ENCODE peak calls at places on chromosome X, in seven cellular contexts. N is RWPE1; E is activated naive CD8-positive, alpha-beta T cell treated with anti-CD3 and anti-CD28 coated beads, Interleukin-2, amount 50 U/mL, for 24 hours; C is T-helper 9 cell; U is RPMI8226; B is Caco-2; Q is AG04450. Y is an unnamed sample.

GRCh38 chrX:102339312-102340298 is 92.6 kb downstream of the NXF2 start:
- DNase-seq in Q (no peak), N (no peak), E (peak; percentile 1), B (no peak), U (peak; percentile 5), C (no peak), Y (no peak)

GRCh38 chrX:119757979-119758681 is at the start of gene SOWAHD:
- DNase-seq in U (no peak), N (peak; percentile 20), E (no peak), C (peak; percentile 29), B (peak; percentile 79), Q (no peak), Y (peak; percentile 32)

GRCh38 chrX:13029341-13029740 is 15.1 kb downstream of the FAM9C start:
- DNase-seq in C (no peak), U (no peak), E (peak; percentile 26), N (no peak), Q (no peak), B (peak; percentile 42), Y (no peak)

GRCh38 chrX:49053223-49054072 is 5.4 kb upstream of the CCDC120 start:
- DNase-seq in C (peak; percentile 44), N (no peak), B (peak; percentile 80), E (peak; percentile 70), Q (no peak), U (peak; percentile 48), Y (peak; percentile 30)

GRCh38 chrX:48911407-48912182 is at the start of gene SLC35A2:
- DNase-seq in B (peak; percentile 91), Q (no peak), C (peak; percentile 87), U (peak; percentile 92), E (peak; percentile 87), N (peak; percentile 75), Y (peak; percentile 80)

GRCh38 chrX:151323054-151323453 is 74.0 kb upstream of the VMA21 start:
- DNase-seq in E (no peak), N (no peak), B (no peak), U (no peak), Q (no peak), C (no peak), Y (no peak)

GRCh38 chrX:74242484-74243138 is 61.4 kb upstream of the ZCCHC13 start:
- DNase-seq in C (no peak), N (no peak), U (no peak), Q (no peak), B (no peak), E (no peak), Y (no peak)

GRCh38 chrX:12309040-12309732 is 170.9 kb downstream of the FRMPD4 start:
- DNase-seq in B (no peak), Q (no peak), C (no peak), N (no peak), U (no peak), E (no peak), Y (no peak)

GRCh38 chrX:153438522-153438921 is 7.3 kb downstream of the TREX2 start:
- DNase-seq in B (peak; percentile 46), N (no peak), E (no peak), C (no peak), Q (no peak), U (peak; percentile 19), Y (no peak)

GRCh38 chrX:14697453-14697852 is 168.1 kb downstream of the GLRA2 start:
- DNase-seq in N (peak; percentile 4), B (peak; percentile 51), C (no peak), Q (no peak), E (peak; percentile 9), U (peak; percentile 52), Y (no peak)

GRCh38 chrX:39705299-39705698 is 392.5 kb downstream of the BCOR start:
- DNase-seq in B (no peak), C (no peak), N (peak; percentile 55), U (peak; percentile 32), E (no peak), Q (peak; percentile 67), Y (no peak)

GRCh38 chrX:49988128-49988527 is 65.7 kb downstream of the CLCN5 start:
- DNase-seq in N (no peak), B (no peak), U (no peak), C (no peak), Q (no peak), E (no peak), Y (no peak)

GRCh38 chrX:70196961-70197805 is 19.9 kb downstream of the DGAT2L6 start:
- DNase-seq in Q (no peak), C (peak; percentile 49), B (peak; percentile 48), E (peak; percentile 68), N (peak; percentile 56), U (peak; percentile 76), Y (peak; percentile 9)

GRCh38 chrX:68416592-68416991 is 16.7 kb downstream of the OPHN1 start:
- DNase-seq in N (peak; percentile 17), U (no peak), Q (no peak), B (no peak), E (no peak), C (no peak), Y (no peak)

GRCh38 chrX:56803849-56804681 is 75.0 kb downstream of the NBDY start:
- DNase-seq in E (no peak), U (no peak), Q (no peak), B (no peak), C (no peak), N (no peak), Y (no peak)

GRCh38 chrX:106670631-106671030 is 55.9 kb upstream of the RNF128 start:
- DNase-seq in N (no peak), U (no peak), Q (no peak), B (no peak), E (no peak), C (no peak), Y (no peak)

GRCh38 chrX:37912797-37913196 is 65.4 kb upstream of the DYNLT3 start:
- DNase-seq in E (no peak), Q (no peak), U (no peak), N (no peak), C (no peak), B (no peak), Y (no peak)

GRCh38 chrX:107448625-107449468 is 605 bp upstream of the FRMPD3 start:
- DNase-seq in C (no peak), E (no peak), B (no peak), U (peak; percentile 69), N (no peak), Q (no peak), Y (no peak)

GRCh38 chrX:48971325-48972213 is at the start of gene KCND1:
- DNase-seq in Q (no peak), N (no peak), E (no peak), B (no peak), C (no peak), U (no peak), Y (no peak)

GRCh38 chrX:54048413-54048812 is 4.1 kb upstream of the PHF8 start:
- DNase-seq in Q (no peak), C (no peak), N (no peak), U (no peak), B (no peak), E (no peak), Y (no peak)

GRCh38 chrX:40108084-40108958 is 10.6 kb upstream of the BCOR start:
- DNase-seq in B (peak; percentile 76), E (no peak), Q (no peak), C (no peak), N (no peak), U (no peak), Y (no peak)

GRCh38 chrX:30309139-30309571 is at the start of gene NR0B1:
- DNase-seq in B (no peak), Q (no peak), N (no peak), C (no peak), U (no peak), E (no peak), Y (no peak)

GRCh38 chrX:31832263-31832662 is 760.4 kb upstream of the FTHL17 start:
- DNase-seq in Q (no peak), C (no peak), N (peak; percentile 16), E (no peak), B (no peak), U (no peak), Y (no peak)

GRCh38 chrX:31213941-31214340 is 142.1 kb upstream of the FTHL17 start:
- DNase-seq in B (no peak), U (peak; percentile 7), E (no peak), N (peak; percentile 20), C (no peak), Q (no peak), Y (no peak)

GRCh38 chrX:106707771-106708454 is 18.6 kb upstream of the RNF128 start:
- DNase-seq in C (no peak), B (no peak), N (peak; percentile 60), Q (peak; percentile 49), U (no peak), E (no peak), Y (no peak)

GRCh38 chrX:115459883-115460564 is 101.0 kb upstream of the PLS3 start:
- DNase-seq in Q (no peak), U (no peak), N (no peak), C (no peak), E (no peak), B (no peak), Y (no peak)

GRCh38 chrX:107293056-107293455 is 86.6 kb downstream of the DNAAF6 start:
- DNase-seq in N (no peak), Q (no peak), E (no peak), B (no peak), U (no peak), C (no peak), Y (no peak)

GRCh38 chrX:40104649-40105015 is 6.9 kb upstream of the BCOR start:
- DNase-seq in E (peak; percentile 44), Q (no peak), U (peak; percentile 57), B (no peak), N (no peak), C (no peak), Y (no peak)

GRCh38 chrX:57964975-57965374 is 54.7 kb upstream of the ZXDA start:
- DNase-seq in C (no peak), Q (no peak), B (no peak), E (no peak), N (no peak), U (no peak), Y (no peak)

GRCh38 chrX:37993857-37994619 is 12.3 kb upstream of the SYTL5 start:
- DNase-seq in C (no peak), U (peak; percentile 94), Q (no peak), N (peak; percentile 50), B (no peak), E (no peak), Y (no peak)

GRCh38 chrX:68693481-68694410 is 46.3 kb downstream of the STARD8 start:
- DNase-seq in Q (no peak), E (peak; percentile 10), N (peak; percentile 5), U (peak; percentile 78), B (no peak), C (no peak), Y (no peak)

GRCh38 chrX:48736303-48736702 is 25.2 kb upstream of the GLOD5 start:
- DNase-seq in N (no peak), E (no peak), U (no peak), B (no peak), Q (no peak), C (no peak), Y (no peak)

GRCh38 chrX:132488819-132489255 is at the start of gene MBNL3:
- DNase-seq in N (no peak), E (peak; percentile 52), Q (no peak), B (peak; percentile 63), U (peak; percentile 81), C (peak; percentile 52), Y (peak; percentile 49)

GRCh38 chrX:24945009-24945408 is 70.8 kb downstream of the ARX start:
- DNase-seq in Q (no peak), B (no peak), E (no peak), N (no peak), C (no peak), U (no peak), Y (no peak)

GRCh38 chrX:39017062-39017461 is 215.8 kb downstream of the MID1IP1 start:
- DNase-seq in C (no peak), E (no peak), B (no peak), Q (no peak), U (peak; percentile 10), N (no peak), Y (no peak)

GRCh38 chrX:124475358-124475757 is 129.0 kb downstream of the SH2D1A start:
- DNase-seq in N (no peak), U (no peak), C (no peak), E (no peak), B (no peak), Q (no peak), Y (no peak)

GRCh38 chrX:106331606-106332005 is 163.5 kb downstream of the PWWP3B start:
- DNase-seq in B (no peak), Q (no peak), U (no peak), E (no peak), C (no peak), N (no peak), Y (no peak)

GRCh38 chrX:37314526-37314925 is 34.6 kb upstream of the PRRG1 start:
- DNase-seq in B (no peak), U (no peak), E (no peak), C (no peak), Q (peak; percentile 13), N (no peak), Y (no peak)

Y was measured in T-helper 22 cell.